ENCODE peak calls at places on chromosome 14, in seven cellular contexts. X is K562, T is HepG2, E is HCT116, D is SK-N-SH, U is H1, J is GM12878. C is an unnamed sample.

GRCh38 chr14:26389646-26390508 is 208.0 kb downstream of the NOVA1 start:
- DNase-seq in X (no peak), T (no peak), E (no peak), D (no peak), U (no peak), J (no peak), C (no peak)

GRCh38 chr14:34354556-34354955 is 107.5 kb downstream of the SPTSSA start:
- DNase-seq in X (no peak), T (no peak), E (no peak), D (no peak), U (no peak), J (no peak), C (no peak)

GRCh38 chr14:85578925-85579324 is 49.0 kb downstream of the FLRT2 start:
- DNase-seq in X (no peak), T (no peak), E (no peak), D (no peak), U (no peak), J (no peak), C (no peak)

GRCh38 chr14:58026967-58027366 is 125.0 kb downstream of the ARMH4 start:
- DNase-seq in X (no peak), T (no peak), E (no peak), D (no peak), U (no peak), J (no peak), C (no peak)

GRCh38 chr14:91315844-91316267 is 71.4 kb upstream of the GPR68 start:
- DNase-seq in X (no peak), T (no peak), E (no peak), D (no peak), U (no peak), J (peak; percentile 88), C (no peak)

GRCh38 chr14:90213099-90213748 is 43.1 kb upstream of the PSMC1 start:
- DNase-seq in X (no peak), T (no peak), E (no peak), D (no peak), U (no peak), J (no peak), C (no peak)

GRCh38 chr14:102849522-102850379 is 72.5 kb downstream of the TRAF3 start:
- DNase-seq in X (no peak), T (no peak), E (no peak), D (peak; percentile 73), U (no peak), J (no peak), C (no peak)

GRCh38 chr14:84228702-84229101 is 1301.2 kb upstream of the FLRT2 start:
- DNase-seq in X (no peak), T (no peak), E (no peak), D (no peak), U (no peak), J (no peak), C (no peak)

GRCh38 chr14:104093366-104094055 is 8.0 kb downstream of the ASPG start:
- DNase-seq in X (peak; percentile 69), T (no peak), E (no peak), D (peak; percentile 77), U (no peak), J (no peak), C (peak; percentile 89)

GRCh38 chr14:103143535-103143934 is 20.3 kb downstream of the TNFAIP2 start:
- DNase-seq in X (no peak), T (no peak), E (no peak), D (no peak), U (no peak), J (no peak), C (no peak)

GRCh38 chr14:70317969-70318634 is 41.4 kb downstream of the COX16 start:
- DNase-seq in X (no peak), T (peak; percentile 97), E (peak; percentile 38), D (peak; percentile 63), U (peak; percentile 23), J (peak; percentile 2), C (peak; percentile 87)

GRCh38 chr14:90109858-90110257 is 48.1 kb downstream of the KCNK13 start:
- DNase-seq in X (no peak), T (peak; percentile 13), E (peak; percentile 38), D (peak; percentile 42), U (peak; percentile 13), J (no peak), C (peak; percentile 56)

GRCh38 chr14:105385322-105385637 is 13.1 kb upstream of the TEX22 start:
- DNase-seq in X (no peak), T (no peak), E (no peak), D (no peak), U (no peak), J (no peak), C (no peak)

GRCh38 chr14:35292770-35293561 is 784 bp downstream of the PSMA6 start:
- DNase-seq in X (no peak), T (no peak), E (no peak), D (no peak), U (no peak), J (no peak), C (no peak)

GRCh38 chr14:53365516-53366130 is 212.5 kb upstream of the DDHD1 start:
- DNase-seq in X (no peak), T (no peak), E (no peak), D (no peak), U (no peak), J (no peak), C (no peak)

DNA sequence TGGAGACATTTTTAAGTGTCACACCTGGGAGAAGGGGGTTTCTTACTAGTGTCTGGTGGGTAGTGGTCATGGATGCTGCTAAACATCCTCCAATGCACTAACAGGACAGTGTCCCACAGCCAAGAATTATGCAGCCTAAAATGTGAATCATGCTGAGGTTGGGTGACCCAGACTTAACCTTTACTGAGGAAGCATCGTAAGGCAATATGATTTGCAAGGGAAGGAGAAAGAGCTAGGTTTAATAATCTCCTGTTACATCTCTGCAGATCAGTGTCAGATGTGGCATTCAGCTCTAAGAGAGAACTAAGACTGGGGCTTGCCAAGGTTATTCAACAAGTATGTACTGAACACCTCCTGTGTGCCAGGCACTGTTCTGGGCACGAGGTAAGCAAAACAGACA is 13.7 kb upstream of the GOLGA5 start:
- DNase-seq in X (no peak), T (no peak), E (no peak), D (no peak), U (no peak), J (no peak), C (no peak)
- TF ChIP-seq JUND in X (no peak), T (no peak), E (no peak), D (no peak), U (no peak), J (no peak), C (no peak)

DNA sequence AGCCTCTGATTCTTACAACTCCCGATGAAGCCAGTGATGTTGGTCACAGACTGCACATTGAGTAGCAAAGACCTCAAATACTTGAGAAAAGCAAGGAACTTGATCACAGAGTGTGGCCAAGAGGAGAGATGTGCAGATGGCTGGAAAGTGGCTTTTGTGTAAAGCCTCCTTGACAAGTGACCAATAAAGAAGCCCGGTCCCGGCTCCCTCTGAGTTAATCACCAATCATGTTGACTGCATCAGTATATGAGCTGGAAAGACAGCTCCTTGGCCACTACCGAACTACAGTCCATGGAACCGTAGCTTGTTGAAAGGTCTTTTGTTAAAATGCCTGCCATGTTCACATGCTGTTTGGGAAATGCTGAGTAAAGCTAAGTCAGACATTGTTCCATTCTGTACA is 23.7 kb upstream of the SERPINA6 start:
- DNase-seq in X (no peak), T (no peak), E (no peak), D (no peak), U (no peak), J (no peak), C (no peak)
- TF ChIP-seq JUND in X (no peak), T (no peak), E (no peak), D (no peak), U (no peak), J (no peak), C (no peak)

GRCh38 chr14:55968741-55969140 is 149.5 kb upstream of the PELI2 start:
- DNase-seq in X (no peak), T (no peak), E (no peak), D (no peak), U (no peak), J (no peak), C (no peak)

GRCh38 chr14:55964081-55964480 is 154.1 kb upstream of the PELI2 start:
- DNase-seq in X (no peak), T (no peak), E (no peak), D (no peak), U (no peak), J (no peak), C (no peak)

GRCh38 chr14:55963295-55963694 is 154.9 kb upstream of the PELI2 start:
- DNase-seq in X (no peak), T (no peak), E (no peak), D (no peak), U (no peak), J (no peak), C (no peak)

DNA sequence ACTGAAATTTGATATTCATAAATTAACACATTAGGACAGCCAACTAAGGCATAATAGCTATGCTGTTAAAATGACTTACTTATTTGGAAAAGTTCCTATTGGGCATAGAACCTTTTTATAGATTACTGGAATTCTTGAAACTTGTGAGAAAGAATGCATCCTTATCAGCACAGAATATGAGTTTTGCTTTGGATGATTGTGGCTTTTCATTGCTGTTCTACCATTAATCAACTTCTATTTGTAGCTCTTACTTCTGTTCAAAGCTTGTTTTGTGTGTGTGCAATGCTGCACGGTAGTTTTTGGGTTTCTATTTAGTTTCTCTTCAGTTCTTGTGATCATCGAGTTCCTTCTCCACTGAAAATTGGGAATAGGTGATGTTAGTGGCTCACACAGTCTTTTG is 152.4 kb upstream of the PELI2 start:
- DNase-seq in X (no peak), T (no peak), E (no peak), D (no peak), U (no peak), J (no peak), C (no peak)
- TF ChIP-seq JUND in X (no peak), T (no peak), E (no peak), D (no peak), U (no peak), J (no peak), C (no peak)

GRCh38 chr14:69263364-69263763 is 3.4 kb downstream of the GALNT16 start:
- DNase-seq in X (no peak), T (no peak), E (no peak), D (peak; percentile 53), U (no peak), J (no peak), C (no peak)

GRCh38 chr14:69263771-69264170 is 3.8 kb downstream of the GALNT16 start:
- DNase-seq in X (no peak), T (no peak), E (no peak), D (no peak), U (no peak), J (no peak), C (no peak)

GRCh38 chr14:69260979-69261605 is 1.1 kb downstream of the GALNT16 start:
- DNase-seq in X (peak; percentile 73), T (no peak), E (no peak), D (peak; percentile 91), U (no peak), J (no peak), C (no peak)

GRCh38 chr14:69261761-69262331 is 1.9 kb downstream of the GALNT16 start:
- DNase-seq in X (no peak), T (peak; percentile 69), E (no peak), D (peak; percentile 36), U (no peak), J (no peak), C (no peak)

GRCh38 chr14:69262516-69262915 is 2.6 kb downstream of the GALNT16 start:
- DNase-seq in X (no peak), T (no peak), E (no peak), D (no peak), U (no peak), J (no peak), C (peak; percentile 25)
- TF ChIP-seq JUND in X (no peak), T (no peak), E (no peak), D (no peak), U (no peak), J (no peak), C (no peak)

C was measured in T47D.